ENCODE peak calls at places on chromosomes 12 and 14, in ten cellular contexts. J, U, P, Q, A, E, T, N, H and Y are unnamed samples.

GRCh38 chr12:77392467-77392866 is 327.1 kb upstream of the E2F7 start:
- DNase-seq in T (no peak), U (no peak), P (no peak), E (no peak), N (no peak), J (no peak), A (no peak), Q (no peak), H (no peak), Y (no peak)

GRCh38 chr12:91250273-91250672 is 67.7 kb upstream of the DCN start:
- DNase-seq in N (no peak), U (no peak), E (no peak), H (no peak), T (no peak), Q (no peak), P (no peak), J (no peak), A (no peak), Y (no peak)

GRCh38 chr12:101857043-101857558 is 20.3 kb upstream of the DRAM1 start:
- DNase-seq in P (no peak), T (no peak), E (no peak), H (no peak), Q (no peak), N (no peak), J (peak), A (no peak), U (peak), Y (no peak)

GRCh38 chr12:54038260-54038759 is 5.5 kb downstream of the HOXC5 start:
- DNase-seq in N (no peak), H (no peak), E (no peak), P (peak), J (no peak), T (no peak), U (no peak), Q (no peak), A (no peak), Y (no peak)

GRCh38 chr12:9647825-9648700 is 21.4 kb upstream of the CLEC2D start:
- DNase-seq in A (peak), P (peak), T (peak), N (peak), E (peak), Q (peak), H (peak), J (peak), U (peak), Y (peak)

GRCh38 chr14:61750708-61751474 is 11.3 kb upstream of the SNAPC1 start:
- DNase-seq in A (peak), T (peak), N (peak), Q (peak), E (peak), J (peak), U (peak), P (peak), H (peak), Y (peak)

GRCh38 chr12:71639341-71639760 is 24.3 kb downstream of the ZFC3H1 start:
- DNase-seq in J (no peak), H (peak), N (no peak), U (no peak), A (no peak), P (no peak), E (peak), T (peak), Q (no peak), Y (no peak)

GRCh38 chr14:53093206-53093605 is 59.9 kb downstream of the DDHD1 start:
- DNase-seq in Q (no peak), N (no peak), T (no peak), A (no peak), J (peak), H (no peak), U (peak), P (no peak), E (no peak), Y (no peak)

GRCh38 chr12:79424109-79424721 is 266.5 kb downstream of the PAWR start:
- DNase-seq in P (no peak), A (no peak), H (no peak), N (no peak), U (peak), E (peak), Q (no peak), J (peak), T (no peak), Y (no peak)

GRCh38 chr14:32637582-32637981 is 301.1 kb upstream of the NPAS3 start:
- DNase-seq in A (no peak), J (no peak), E (no peak), T (no peak), P (no peak), Q (no peak), U (no peak), H (no peak), N (no peak), Y (no peak)

GRCh38 chr12:108116254-108116653 is 12.8 kb upstream of the WSCD2 start:
- DNase-seq in A (no peak), H (no peak), E (no peak), J (no peak), Q (no peak), N (no peak), T (no peak), U (no peak), P (no peak), Y (no peak)

GRCh38 chr12:3311027-3311402 is 180.0 kb upstream of the PRMT8 start:
- DNase-seq in H (no peak), P (no peak), U (no peak), N (no peak), E (no peak), J (peak), T (no peak), Q (no peak), A (no peak), Y (no peak)

GRCh38 chr12:69610126-69610525 is 581 bp downstream of the LRRC10 start:
- DNase-seq in U (no peak), A (no peak), J (no peak), P (no peak), H (no peak), Q (no peak), T (no peak), E (no peak), N (no peak), Y (no peak)

GRCh38 chr12:121908702-121909101 is 9.7 kb upstream of the CFAP251 start:
- DNase-seq in P (no peak), E (no peak), U (no peak), J (no peak), Q (no peak), N (no peak), T (no peak), H (no peak), A (no peak), Y (no peak)

GRCh38 chr12:13093191-13093849 is 10.1 kb downstream of the GSG1 start:
- DNase-seq in N (no peak), T (no peak), Q (no peak), H (no peak), A (no peak), E (no peak), P (no peak), J (peak), U (no peak), Y (no peak)

GRCh38 chr12:132445884-132446471 is 44.0 kb upstream of the FBRSL1 start:
- DNase-seq in N (no peak), U (peak), E (no peak), Q (no peak), T (peak), H (peak), J (peak), P (peak), A (peak), Y (peak)

GRCh38 chr12:106035421-106035820 is 103.3 kb downstream of the NUAK1 start:
- DNase-seq in H (no peak), N (no peak), T (no peak), E (no peak), A (no peak), U (no peak), P (no peak), J (no peak), Q (no peak), Y (no peak)

GRCh38 chr12:24280085-24280842 is 330.8 kb upstream of the SOX5 start:
- DNase-seq in Q (no peak), N (no peak), P (no peak), J (no peak), E (no peak), T (no peak), U (no peak), H (no peak), A (no peak), Y (no peak)

GRCh38 chr12:12190087-12190809 is 76.6 kb downstream of the LRP6 start:
- DNase-seq in J (no peak), P (no peak), Q (no peak), U (no peak), H (no peak), T (no peak), N (no peak), A (no peak), E (no peak), Y (no peak)

GRCh38 chr14:94598816-94599655 is 13.2 kb upstream of the SERPINA3 start:
- DNase-seq in E (no peak), J (peak), Q (peak), N (peak), P (no peak), U (peak), A (peak), T (no peak), H (peak), Y (no peak)

GRCh38 chr12:117352260-117352659 is 9.2 kb downstream of the NOS1 start:
- DNase-seq in T (no peak), Q (no peak), J (no peak), E (no peak), P (no peak), N (no peak), A (no peak), U (no peak), H (no peak), Y (no peak)

GRCh38 chr12:117872521-117873169 is 96.1 kb downstream of the KSR2 start:
- DNase-seq in Q (no peak), T (no peak), E (no peak), U (no peak), J (no peak), P (no peak), H (no peak), A (no peak), N (no peak), Y (no peak)

GRCh38 chr12:54463034-54463433 is 10.4 kb downstream of the GTSF1 start:
- DNase-seq in J (peak), T (no peak), N (no peak), U (peak), Q (no peak), H (no peak), A (no peak), E (no peak), P (no peak), Y (no peak)

GRCh38 chr12:126492181-126492580 is 1426.9 kb downstream of the AACS start:
- DNase-seq in N (no peak), J (no peak), Q (no peak), A (no peak), U (no peak), P (no peak), H (peak), T (no peak), E (no peak), Y (no peak)

GRCh38 chr12:108854055-108854452 is 3.3 kb downstream of the SSH1 start:
- DNase-seq in H (no peak), Q (no peak), J (peak), N (no peak), P (no peak), U (peak), E (no peak), T (no peak), A (peak), Y (no peak)

GRCh38 chr14:93977790-93978581 is 1.6 kb upstream of the ASB2 start:
- DNase-seq in N (no peak), U (no peak), T (no peak), P (no peak), A (no peak), J (no peak), Q (no peak), E (no peak), H (no peak), Y (no peak)

GRCh38 chr12:645563-646071 is 17.6 kb downstream of the NINJ2 start:
- DNase-seq in J (peak), T (no peak), Q (peak), E (no peak), H (no peak), P (no peak), A (peak), U (no peak), N (no peak), Y (no peak)

GRCh38 chr14:27938392-27938791 is 828.2 kb upstream of the FOXG1 start:
- DNase-seq in A (no peak), Q (no peak), U (no peak), P (no peak), N (no peak), T (no peak), E (no peak), J (no peak), H (no peak), Y (no peak)

GRCh38 chr12:19095869-19096480 is 33.6 kb upstream of the PLEKHA5 start:
- DNase-seq in U (no peak), E (no peak), H (no peak), P (no peak), T (no peak), N (no peak), A (no peak), J (peak), Q (no peak), Y (no peak)

GRCh38 chr12:104985206-104985605 is 910 bp upstream of the NOPCHAP1 start:
- DNase-seq in T (no peak), A (no peak), Q (no peak), U (no peak), E (no peak), P (no peak), N (no peak), J (no peak), H (no peak), Y (no peak)
- TF ChIP-seq CTCF in T (no peak), A (no peak), Q (no peak), U (no peak), E (no peak), P (no peak), N (no peak), J (no peak), H (peak), Y (no peak)

GRCh38 chr12:112419269-112420133 is 754 bp downstream of the PTPN11 start:
- DNase-seq in J (peak), A (peak), H (peak), E (no peak), N (peak), Q (peak), U (peak), P (peak), T (peak), Y (no peak)
- TF ChIP-seq CTCF in J (no peak), A (no peak), H (no peak), E (peak), N (no peak), Q (no peak), U (no peak), P (no peak), T (no peak), Y (peak)

DNA sequence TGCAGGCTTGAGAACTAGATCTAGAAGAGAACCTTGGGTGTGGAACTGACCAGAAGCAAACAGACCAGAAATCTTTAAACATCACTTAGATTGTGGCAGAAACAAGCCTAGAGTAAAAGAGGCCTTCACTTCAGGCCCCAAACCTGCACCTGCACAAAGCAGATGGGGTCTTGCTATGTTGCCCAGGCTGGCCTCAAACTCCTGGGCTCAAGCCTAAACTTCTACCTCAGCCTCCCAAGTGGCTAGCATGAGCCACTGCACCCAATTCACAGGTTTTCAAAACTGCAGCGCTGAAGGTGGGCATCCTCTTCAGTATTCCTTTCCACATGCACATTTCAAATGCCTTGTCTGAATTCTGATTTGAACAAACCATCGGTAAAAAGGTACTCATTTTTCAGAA is 19.9 kb downstream of the MOK start:
- DNase-seq in J (no peak), A (no peak), E (no peak), P (no peak), U (no peak), H (no peak), T (no peak), Q (no peak), N (no peak), Y (no peak)
- TF ChIP-seq CTCF in J (no peak), A (no peak), E (no peak), P (no peak), U (no peak), H (peak), T (no peak), Q (no peak), N (no peak), Y (no peak)

GRCh38 chr12:94795520-94795919 is 145.2 kb upstream of the TMCC3 start:
- DNase-seq in T (no peak), A (no peak), Q (no peak), N (no peak), E (no peak), J (peak), P (no peak), H (peak), U (peak), Y (no peak)
- TF ChIP-seq CTCF in T (no peak), A (no peak), Q (no peak), N (no peak), E (peak), J (peak), P (no peak), H (no peak), U (peak), Y (no peak)

GRCh38 chr14:70094631-70095030 is 94.1 kb downstream of the SLC8A3 start:
- DNase-seq in J (no peak), U (no peak), E (peak), T (no peak), A (no peak), Q (no peak), P (no peak), N (no peak), H (peak), Y (no peak)
- TF ChIP-seq CTCF in J (no peak), U (no peak), E (no peak), T (no peak), A (no peak), Q (no peak), P (no peak), N (no peak), H (no peak), Y (no peak)

GRCh38 chr12:57004651-57005050 is 1.7 kb downstream of the ZBTB39 start:
- DNase-seq in P (no peak), Q (no peak), H (no peak), J (no peak), A (no peak), E (no peak), N (no peak), U (no peak), T (no peak), Y (no peak)

GRCh38 chr12:57009949-57010626 is 3.7 kb upstream of the ZBTB39 start:
- DNase-seq in A (no peak), P (no peak), E (no peak), U (no peak), T (no peak), H (peak), N (no peak), J (no peak), Q (no peak), Y (no peak)

GRCh38 chr12:57008113-57008687 is 1.9 kb upstream of the ZBTB39 start:
- DNase-seq in Q (no peak), P (no peak), T (no peak), N (no peak), H (peak), J (peak), U (peak), E (peak), A (no peak), Y (no peak)

GRCh38 chr12:57005980-57006808 is at the start of gene ZBTB39:
- DNase-seq in P (peak), A (peak), N (no peak), E (peak), T (peak), J (peak), U (no peak), Q (peak), H (peak), Y (peak)

GRCh38 chr12:57006809-57007475 is 596 bp upstream of the ZBTB39 start:
- DNase-seq in T (no peak), Q (no peak), J (no peak), A (no peak), P (no peak), E (no peak), U (no peak), H (no peak), N (no peak), Y (no peak)
- TF ChIP-seq CTCF in T (peak), Q (no peak), J (no peak), A (no peak), P (no peak), E (no peak), U (no peak), H (no peak), N (no peak), Y (no peak)

DNA sequence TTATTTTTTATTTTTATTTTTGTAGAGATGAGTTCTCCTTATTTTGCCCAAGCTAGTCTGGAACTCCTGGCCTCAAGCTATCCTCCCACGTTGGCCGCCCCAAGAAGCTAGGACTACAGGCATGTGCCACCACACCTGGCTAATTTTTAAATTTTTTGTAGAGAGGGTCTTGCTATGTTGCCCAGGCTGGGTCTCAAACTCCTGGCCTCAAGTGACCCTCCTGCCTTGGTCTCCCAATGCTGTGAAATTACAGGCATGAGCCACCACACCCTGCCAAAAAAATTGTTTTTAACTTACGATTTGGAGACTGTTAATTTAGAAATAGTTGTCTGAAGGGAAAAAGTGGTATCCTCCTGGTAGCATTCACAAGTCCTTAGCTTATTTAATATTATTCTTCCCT is 120.7 kb downstream of the PPM1H start:
- DNase-seq in J (no peak), P (no peak), U (no peak), A (no peak), T (no peak), E (no peak), N (no peak), Q (no peak), H (no peak), Y (no peak)
- TF ChIP-seq CTCF in J (no peak), P (no peak), U (no peak), A (no peak), T (no peak), E (no peak), N (no peak), Q (no peak), H (no peak), Y (no peak)

GRCh38 chr12:73106896-73107295 is 834.7 kb downstream of the TRHDE start:
- DNase-seq in P (no peak), T (no peak), J (no peak), A (no peak), Q (no peak), E (no peak), N (no peak), U (no peak), H (no peak), Y (no peak)
- TF ChIP-seq CTCF in P (no peak), T (no peak), J (no peak), A (no peak), Q (no peak), E (no peak), N (no peak), U (no peak), H (no peak), Y (no peak)

GRCh38 chr12:49288412-49288853 is 6.5 kb upstream of the PRPH start:
- DNase-seq in H (peak), U (no peak), N (peak), E (peak), Q (no peak), P (peak), A (peak), J (peak), T (peak), Y (peak)
- TF ChIP-seq CTCF in H (peak), U (peak), N (peak), E (peak), Q (peak), P (peak), A (peak), J (peak), T (peak), Y (peak)